ENCODE peak calls at places on chromosomes 13 and 19, in ten cellular contexts. P is H9, R is upper lobe of left lung, K is prostate gland, J is AG04449, U is WTC11, X is heart right ventricle, D is fibroblast of the aortic adventitia, N is lower leg skin, B is dorsolateral prefrontal cortex. Z is an unnamed sample.

GRCh38 chr13:69553976-69554375 is 553.6 kb upstream of the ATXN8OS start:
- DNase-seq in B (no peak), K (no peak), N (no peak), P (no peak), X (no peak), U (no peak), D (no peak), R (no peak), J (no peak), Z (no peak)

GRCh38 chr19:38734426-38735256 is 9.6 kb downstream of the CAPN12 start:
- DNase-seq in R (peak), J (no peak), X (no peak), N (peak), K (no peak), D (no peak), B (no peak), U (no peak), P (peak), Z (no peak)

GRCh38 chr13:90545070-90545840 is 802.2 kb upstream of the MIR17HG start:
- DNase-seq in J (no peak), X (peak), P (no peak), K (no peak), U (no peak), R (no peak), N (no peak), D (no peak), B (no peak), Z (no peak)

GRCh38 chr19:57192064-57192395 is 730 bp downstream of the ZNF264 start:
- DNase-seq in U (no peak), N (no peak), R (no peak), K (no peak), D (peak), X (no peak), J (no peak), P (no peak), B (no peak), Z (no peak)

GRCh38 chr13:52128714-52129700 is at the start of gene NEK5:
- DNase-seq in D (peak), R (peak), N (peak), J (no peak), X (peak), U (peak), K (peak), P (peak), B (peak), Z (peak)

GRCh38 chr13:103537616-103538015 is 471.4 kb upstream of the SLC10A2 start:
- DNase-seq in J (no peak), X (no peak), U (no peak), D (no peak), B (no peak), K (no peak), R (no peak), P (no peak), N (no peak), Z (no peak)

GRCh38 chr13:31765441-31765840 is 26.1 kb downstream of the RXFP2 start:
- DNase-seq in R (no peak), N (no peak), U (no peak), X (no peak), J (peak), P (no peak), B (no peak), D (peak), K (no peak), Z (no peak)

GRCh38 chr13:108957369-108958012 is 328.1 kb downstream of the MYO16 start:
- DNase-seq in K (peak), R (no peak), B (no peak), N (no peak), X (no peak), U (no peak), P (no peak), D (peak), J (peak), Z (no peak)

GRCh38 chr19:639251-640155 is at the start of gene FGF22:
- DNase-seq in K (peak), N (peak), P (peak), J (no peak), X (peak), D (peak), R (peak), U (peak), B (peak), Z (peak)

GRCh38 chr19:45973564-45974338 is at the start of gene NOVA2:
- DNase-seq in U (peak), B (peak), N (no peak), J (no peak), K (no peak), R (peak), P (peak), D (peak), X (peak), Z (no peak)

GRCh38 chr13:74115138-74115537 is 19.1 kb downstream of the KLF12 start:
- DNase-seq in N (no peak), R (no peak), P (no peak), U (no peak), K (no peak), D (peak), J (peak), B (no peak), X (no peak), Z (no peak)

GRCh38 chr13:45518525-45519235 is 53.9 kb downstream of the COG3 start:
- DNase-seq in U (no peak), P (no peak), X (no peak), K (no peak), B (no peak), R (no peak), N (no peak), J (no peak), D (peak), Z (no peak)

GRCh38 chr19:37304190-37304883 is 66.6 kb upstream of the ZNF527 start:
- DNase-seq in X (peak), R (peak), J (no peak), P (peak), U (peak), B (no peak), N (no peak), D (no peak), K (no peak), Z (no peak)

GRCh38 chr13:80379245-80379644 is 38.3 kb upstream of the SPRY2 start:
- DNase-seq in U (no peak), J (no peak), B (no peak), P (no peak), K (no peak), R (no peak), D (peak), X (no peak), N (no peak), Z (no peak)

GRCh38 chr13:81001828-81002385 is 661.0 kb upstream of the SPRY2 start:
- DNase-seq in R (no peak), X (no peak), J (no peak), N (no peak), P (no peak), U (no peak), K (no peak), B (no peak), D (no peak), Z (no peak)

GRCh38 chr19:41377977-41378707 is 1.8 kb downstream of the TMEM91 start:
- DNase-seq in K (no peak), U (peak), X (no peak), J (no peak), R (no peak), D (no peak), B (no peak), N (no peak), P (peak), Z (no peak)

GRCh38 chr13:36029171-36029570 is 102.0 kb downstream of the DCLK1 start:
- DNase-seq in B (no peak), U (no peak), P (no peak), J (no peak), R (no peak), N (no peak), K (no peak), D (peak), X (no peak), Z (no peak)

GRCh38 chr13:83752141-83752540 is 130.1 kb downstream of the SLITRK1 start:
- DNase-seq in R (no peak), N (no peak), D (peak), K (no peak), J (peak), U (no peak), P (no peak), B (no peak), X (no peak), Z (no peak)

GRCh38 chr19:8233370-8233769 is 24.2 kb downstream of the CERS4 start:
- DNase-seq in J (no peak), R (no peak), N (no peak), U (no peak), P (no peak), B (no peak), K (no peak), D (no peak), X (no peak), Z (no peak)

GRCh38 chr19:47518139-47518538 is 3.3 kb upstream of the NAPA start:
- DNase-seq in U (no peak), N (no peak), R (no peak), K (no peak), J (no peak), D (no peak), X (no peak), P (no peak), B (no peak), Z (no peak)

GRCh38 chr13:94177041-94177440 is 302.4 kb downstream of the DCT start:
- DNase-seq in J (no peak), P (no peak), K (no peak), R (no peak), N (no peak), B (no peak), U (no peak), X (no peak), D (no peak), Z (no peak)

GRCh38 chr19:50490411-50490811 is 13.8 kb upstream of the GARIN5A start:
- DNase-seq in X (no peak), P (peak), N (no peak), B (no peak), U (no peak), J (no peak), R (no peak), D (no peak), K (no peak), Z (no peak)

GRCh38 chr19:44401108-44401786 is at the start of gene ZNF285:
- DNase-seq in U (peak), J (peak), R (peak), K (peak), X (peak), N (peak), P (peak), B (peak), D (peak), Z (peak)

GRCh38 chr13:76812206-76812882 is 73.9 kb downstream of the KCTD12 start:
- DNase-seq in B (peak), P (no peak), R (no peak), J (no peak), N (peak), D (peak), K (no peak), U (no peak), X (peak), Z (peak)

GRCh38 chr13:20362642-20363041 is 130.5 kb upstream of the GJB6 start:
- DNase-seq in U (no peak), K (no peak), X (no peak), D (no peak), B (no peak), N (no peak), R (no peak), P (no peak), J (no peak), Z (no peak)

GRCh38 chr13:114067886-114068722 is 64.3 kb downstream of the RASA3 start:
- DNase-seq in D (no peak), J (no peak), U (peak), R (peak), X (no peak), P (no peak), N (no peak), K (no peak), B (no peak), Z (peak)

GRCh38 chr19:13492128-13492527 is 14.2 kb downstream of the CACNA1A start:
- DNase-seq in U (no peak), D (peak), K (no peak), X (no peak), J (peak), B (no peak), P (no peak), R (no peak), N (no peak), Z (no peak)

GRCh38 chr13:39310961-39311360 is 272.7 kb downstream of the NHLRC3 start:
- DNase-seq in P (no peak), U (no peak), D (no peak), X (no peak), N (no peak), R (no peak), K (no peak), B (no peak), J (no peak), Z (no peak)

GRCh38 chr13:39302855-39303254 is 264.6 kb downstream of the NHLRC3 start:
- DNase-seq in K (no peak), D (no peak), N (no peak), B (no peak), R (no peak), J (no peak), P (no peak), U (no peak), X (no peak), Z (no peak)

GRCh38 chr13:39311619-39312018 is 273.4 kb downstream of the NHLRC3 start:
- DNase-seq in D (peak), K (peak), J (no peak), N (no peak), P (no peak), X (peak), R (no peak), B (no peak), U (no peak), Z (no peak)

GRCh38 chr13:39306639-39307589 is 268.7 kb downstream of the NHLRC3 start:
- DNase-seq in K (no peak), X (no peak), U (no peak), P (no peak), J (no peak), D (no peak), R (no peak), B (no peak), N (no peak), Z (no peak)
- TF ChIP-seq CTCF in K (no peak), X (no peak), U (no peak), P (no peak), J (no peak), D (no peak), R (no peak), B (no peak), N (no peak), Z (no peak)

GRCh38 chr19:5563941-5564612 is 3.7 kb downstream of the TINCR start:
- DNase-seq in D (no peak), U (no peak), N (peak), X (no peak), K (no peak), P (no peak), R (no peak), J (no peak), B (no peak), Z (no peak)

GRCh38 chr19:5571777-5572176 is 4.0 kb upstream of the TINCR start:
- DNase-seq in U (no peak), P (no peak), D (no peak), J (no peak), R (no peak), K (no peak), B (no peak), N (no peak), X (no peak), Z (no peak)

GRCh38 chr19:5564930-5565329 is 2.8 kb downstream of the TINCR start:
- DNase-seq in J (no peak), R (no peak), D (no peak), B (no peak), U (no peak), P (no peak), K (no peak), X (no peak), N (no peak), Z (no peak)

GRCh38 chr19:5567971-5568407 is 236 bp upstream of the TINCR start:
- DNase-seq in B (no peak), K (peak), D (no peak), X (no peak), R (no peak), N (no peak), P (no peak), U (no peak), J (no peak), Z (no peak)

GRCh38 chr19:5567360-5567970 is at the start of gene TINCR:
- DNase-seq in X (no peak), J (no peak), B (no peak), R (no peak), K (no peak), N (no peak), U (peak), P (peak), D (no peak), Z (no peak)
- TF ChIP-seq CTCF in X (no peak), J (no peak), B (no peak), R (no peak), K (no peak), N (no peak), U (no peak), P (peak), D (no peak), Z (no peak)

GRCh38 chr19:18587962-18588610 is 512 bp upstream of the REX1BD start:
- DNase-seq in B (no peak), R (no peak), J (no peak), P (peak), N (no peak), K (no peak), D (no peak), X (no peak), U (no peak), Z (no peak)

GRCh38 chr19:18588611-18589379 is at the start of gene REX1BD:
- DNase-seq in K (peak), B (peak), D (peak), U (peak), J (no peak), X (peak), N (peak), R (peak), P (peak), Z (peak)

GRCh38 chr19:18587561-18587960 is 1.0 kb upstream of the REX1BD start:
- DNase-seq in D (no peak), P (no peak), B (no peak), K (no peak), U (no peak), J (no peak), N (no peak), R (no peak), X (no peak), Z (no peak)

GRCh38 chr19:18589380-18590272 is 1.0 kb downstream of the REX1BD start:
- DNase-seq in P (peak), R (peak), X (peak), N (no peak), B (no peak), U (peak), K (peak), J (no peak), D (peak), Z (peak)

DNA sequence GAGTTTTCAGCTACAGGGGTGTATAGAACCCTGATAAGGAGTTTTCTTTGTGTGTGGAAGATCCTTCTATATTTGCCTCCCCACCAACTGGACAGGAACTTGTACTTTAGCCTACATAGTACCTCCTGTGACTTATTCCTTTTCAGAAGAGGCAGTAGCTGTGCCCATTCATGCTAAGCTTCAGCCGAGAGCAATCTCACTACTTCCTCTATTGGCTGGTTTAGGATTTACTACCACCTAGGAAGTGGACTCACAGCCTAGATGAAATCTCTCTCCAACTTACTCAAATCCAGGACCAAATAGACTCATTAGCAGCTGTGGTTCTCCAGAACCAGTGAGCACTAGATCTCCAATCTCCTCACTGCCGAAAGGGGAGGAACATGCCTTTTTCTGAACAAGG is 2.3 kb upstream of the REX1BD start:
- DNase-seq in N (no peak), X (no peak), P (no peak), R (no peak), U (no peak), B (no peak), D (no peak), J (no peak), K (no peak), Z (no peak)
- TF ChIP-seq CTCF in N (no peak), X (no peak), P (no peak), R (no peak), U (no peak), B (no peak), D (peak), J (no peak), K (no peak), Z (no peak)

GRCh38 chr19:1811472-1811894 is 593 bp downstream of the ATP8B3 start:
- DNase-seq in X (peak), R (peak), U (no peak), D (peak), J (no peak), K (peak), B (no peak), P (no peak), N (peak), Z (peak)

GRCh38 chr19:1813837-1814217 is 1.8 kb upstream of the ATP8B3 start:
- DNase-seq in D (no peak), B (no peak), X (no peak), R (no peak), U (no peak), K (no peak), J (no peak), N (no peak), P (no peak), Z (no peak)

GRCh38 chr19:1813197-1813836 is 1.2 kb upstream of the ATP8B3 start:
- DNase-seq in U (no peak), B (no peak), J (no peak), K (no peak), P (no peak), N (no peak), D (no peak), R (no peak), X (no peak), Z (no peak)

GRCh38 chr19:1811942-1812425 is at the start of gene ATP8B3:
- DNase-seq in U (no peak), P (no peak), X (no peak), J (no peak), K (no peak), B (no peak), R (no peak), D (no peak), N (no peak), Z (no peak)

DNA sequence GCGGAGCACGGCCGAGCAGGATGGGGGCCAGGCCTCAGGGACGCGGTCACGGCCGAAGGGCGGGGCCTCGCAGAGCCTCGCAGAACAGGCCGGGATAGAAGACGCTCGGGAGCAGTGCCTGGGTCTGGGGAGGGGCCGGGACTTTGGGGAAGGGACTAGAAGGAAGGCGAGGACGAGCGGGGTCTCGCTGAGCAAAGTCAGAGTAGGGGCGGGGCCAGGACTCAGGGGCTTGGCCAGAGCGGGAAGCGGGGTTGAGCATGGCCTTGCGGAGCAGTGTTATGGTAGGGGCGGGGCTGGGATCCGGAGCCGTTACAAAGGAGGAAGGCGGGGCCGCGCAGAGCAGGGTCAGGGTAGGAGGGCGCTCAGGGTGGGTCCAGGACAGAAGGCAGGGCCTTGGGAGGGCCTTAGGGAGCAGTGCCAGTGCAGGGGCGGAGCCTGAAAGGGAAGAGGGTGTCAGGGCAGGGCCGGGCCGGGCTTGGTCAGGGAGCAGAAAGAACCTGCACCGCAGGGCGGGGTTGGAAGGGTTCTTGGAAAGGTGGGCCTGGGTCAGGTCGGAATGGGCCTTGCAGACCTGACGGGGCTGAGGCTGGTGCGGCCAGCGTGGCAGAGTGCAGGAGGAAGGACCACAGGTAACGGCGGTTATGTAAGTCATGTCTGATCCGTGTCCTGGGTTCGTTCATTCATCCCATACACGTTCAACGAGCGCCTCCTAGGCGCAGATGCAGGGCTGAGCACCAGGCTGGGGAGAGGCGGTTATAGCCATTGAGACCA is 535 bp upstream of the ATP8B3 start:
- DNase-seq in R (peak), N (peak), B (peak), J (peak), U (peak), D (peak), X (peak), K (peak), P (peak), Z (peak)
- TF ChIP-seq CTCF in R (peak), N (no peak), B (peak), J (peak), U (peak), D (peak), X (peak), K (peak), P (peak), Z (no peak)

Z was measured in tibial nerve.